ENCODE peak calls at places on chromosomes 4 and X, in ten cellular contexts. Y is NCI-H460; J is A549; F is nucleus accumbens; E is stimulated activated CD8-positive, alpha-beta memory T cell treated with anti-CD3 and anti-CD28 coated beads, Interleukin-2, amount 100 ng/mL, for 48 hours; Z is bronchial epithelial cell; G is amniotic stem cell; C is suprapubic skin; L is NCI-H510A; X is stimulated activated CD4-positive, alpha-beta T cell treated with anti-CD3 and anti-CD28 coated beads, Interleukin-15, amount 100 ng/mL, for 1 hour. H is an unnamed sample.
A peak's percentile ranks its signal among the peaks of the same experiment; 100 is the strongest.

GRCh38 chr4:40369437-40370278 is 34.5 kb downstream of the CHRNA9 start:
- DNase-seq in G (no peak), X (no peak), L (no peak), Z (peak; percentile 3), J (no peak), E (no peak), Y (no peak), C (no peak), F (no peak), H (no peak)

GRCh38 chr4:4182835-4183568 is 43.7 kb downstream of the OTOP1 start:
- DNase-seq in X (no peak), J (peak; percentile 5), F (no peak), E (no peak), Z (no peak), C (no peak), Y (no peak), G (no peak), L (no peak), H (peak; percentile 15)

GRCh38 chrX:108019382-108019857 is 25.4 kb upstream of the VSIG1 start:
- DNase-seq in Z (no peak), G (no peak), C (no peak), E (no peak), Y (no peak), L (no peak), J (no peak), X (no peak), F (no peak), H (no peak)

GRCh38 chr4:7478665-7479064 is 43.9 kb upstream of the PSAPL1 start:
- DNase-seq in J (no peak), X (no peak), G (no peak), F (no peak), L (no peak), Y (no peak), E (no peak), C (no peak), Z (no peak), H (no peak)

GRCh38 chr4:6509587-6509986 is 37.2 kb upstream of the PPP2R2C start:
- DNase-seq in L (no peak), J (peak; percentile 22), E (no peak), F (no peak), C (peak; percentile 16), X (no peak), G (no peak), Z (peak; percentile 25), Y (no peak), H (no peak)

GRCh38 chr4:106329027-106329618 is 12.8 kb downstream of the AIMP1 start:
- DNase-seq in Z (peak; percentile 56), X (no peak), Y (peak; percentile 20), G (peak; percentile 10), E (no peak), C (no peak), J (peak; percentile 46), F (no peak), L (no peak), H (peak; percentile 67)

GRCh38 chr4:74814052-74814451 is 19.7 kb upstream of the BTC start:
- DNase-seq in E (no peak), G (no peak), J (no peak), Z (no peak), F (no peak), L (no peak), C (no peak), Y (no peak), X (no peak), H (no peak)

GRCh38 chrX:79721234-79721633 is 293.3 kb upstream of the TBX22 start:
- DNase-seq in F (no peak), G (no peak), L (no peak), Z (no peak), Y (no peak), C (no peak), J (no peak), X (no peak), E (no peak), H (no peak)

GRCh38 chr4:123652501-123652900 is 255.9 kb downstream of the SPRY1 start:
- DNase-seq in X (no peak), Z (no peak), F (no peak), J (no peak), E (no peak), G (no peak), C (no peak), L (no peak), Y (no peak), H (peak; percentile 57)

GRCh38 chr4:118869808-118870342 is 18.8 kb upstream of the SYNPO2 start:
- DNase-seq in Z (peak; percentile 41), J (no peak), L (no peak), E (no peak), G (no peak), Y (no peak), C (no peak), X (no peak), F (no peak), H (peak; percentile 44)

H was measured in fibroblast of pulmonary artery.